ENCODE peak calls at places on chromosomes 4 and X, in four cellular contexts. One of them, this sample, is unnamed.

GRCh38 chrX:3518870-3519269 is 172.4 kb upstream of the MXRA5 start:
- DNase-seq in activated T-cell treated with anti-CD3 and anti-CD28 coated beads, Interleukin-2, amount 50 U/mL, for 1 hour: no peak
- DNase-seq in T-helper 9 cell: no peak
- DNase-seq in H9: peak
- DNase-seq in this sample: no peak

GRCh38 chr4:123876122-123876521 is 479.5 kb downstream of the SPRY1 start:
- DNase-seq in activated T-cell treated with anti-CD3 and anti-CD28 coated beads, Interleukin-2, amount 50 U/mL, for 1 hour: no peak
- DNase-seq in T-helper 9 cell: no peak
- DNase-seq in H9: no peak
- DNase-seq in this sample: no peak

GRCh38 chrX:131783555-131784338 is 239.4 kb upstream of the STK26 start:
- DNase-seq in activated T-cell treated with anti-CD3 and anti-CD28 coated beads, Interleukin-2, amount 50 U/mL, for 1 hour: peak
- DNase-seq in T-helper 9 cell: peak
- DNase-seq in H9: no peak
- DNase-seq in this sample: no peak

GRCh38 chrX:13506574-13506973 is 62.8 kb upstream of the EGFL6 start:
- DNase-seq in activated T-cell treated with anti-CD3 and anti-CD28 coated beads, Interleukin-2, amount 50 U/mL, for 1 hour: peak
- DNase-seq in T-helper 9 cell: peak
- DNase-seq in H9: no peak
- DNase-seq in this sample: no peak

GRCh38 chr4:102008711-102009110 is 218.2 kb downstream of the BANK1 start:
- DNase-seq in activated T-cell treated with anti-CD3 and anti-CD28 coated beads, Interleukin-2, amount 50 U/mL, for 1 hour: no peak
- DNase-seq in T-helper 9 cell: no peak
- DNase-seq in H9: no peak
- DNase-seq in this sample: no peak

GRCh38 chrX:78104447-78105176 is 564 bp downstream of the PGK1 start:
- DNase-seq in activated T-cell treated with anti-CD3 and anti-CD28 coated beads, Interleukin-2, amount 50 U/mL, for 1 hour: peak
- DNase-seq in T-helper 9 cell: peak
- DNase-seq in H9: no peak
- DNase-seq in this sample: no peak

GRCh38 chr4:22670953-22671352 is 21.8 kb upstream of the GBA3 start:
- DNase-seq in activated T-cell treated with anti-CD3 and anti-CD28 coated beads, Interleukin-2, amount 50 U/mL, for 1 hour: no peak
- DNase-seq in T-helper 9 cell: no peak
- DNase-seq in H9: no peak
- DNase-seq in this sample: no peak

GRCh38 chr4:74441744-74442143 is 3.2 kb upstream of the AREG start:
- DNase-seq in activated T-cell treated with anti-CD3 and anti-CD28 coated beads, Interleukin-2, amount 50 U/mL, for 1 hour: no peak
- DNase-seq in T-helper 9 cell: no peak
- DNase-seq in H9: no peak
- DNase-seq in this sample: no peak

GRCh38 chr4:24973471-24974251 is 57.1 kb downstream of the LGI2 start:
- DNase-seq in activated T-cell treated with anti-CD3 and anti-CD28 coated beads, Interleukin-2, amount 50 U/mL, for 1 hour: no peak
- DNase-seq in T-helper 9 cell: no peak
- DNase-seq in H9: peak
- DNase-seq in this sample: no peak